ENCODE peak calls at places on chromosome 14, in seven cellular contexts. Z is A549; H is activated CD4-positive, CD25-positive, alpha-beta regulatory T cell treated with anti-CD3 and anti-CD28 coated beads, Interleukin-2, amount 50 U/mL, for 72 hours; C is GM13977; S is EH; T is stimulated activated CD4-positive, alpha-beta T cell treated with anti-CD3 and anti-CD28 coated beads, Interleukin-2, amount 100 ng/mL, for 48 hours; K is ovary. R is an unnamed sample.

GRCh38 chr14:22200977-22201605 is 387.9 kb downstream of the DAD1 start:
- DNase-seq in K (no peak), S (peak), H (no peak), T (no peak), C (peak), Z (peak), R (no peak)

GRCh38 chr14:75879031-75879430 is 102.8 kb downstream of the TGFB3 start:
- DNase-seq in C (peak), K (no peak), S (peak), H (no peak), Z (peak), T (no peak), R (no peak)

GRCh38 chr14:32706672-32707071 is 232.0 kb upstream of the NPAS3 start:
- DNase-seq in H (no peak), T (no peak), S (no peak), Z (no peak), K (no peak), C (no peak), R (no peak)

GRCh38 chr14:89924224-89924623 is 30.3 kb downstream of the EFCAB11 start:
- DNase-seq in S (no peak), K (no peak), T (no peak), Z (no peak), C (no peak), H (no peak), R (no peak)

GRCh38 chr14:102540310-102541028 is 30.9 kb upstream of the ANKRD9 start:
- DNase-seq in H (no peak), C (no peak), K (peak), T (no peak), Z (no peak), S (no peak), R (no peak)

GRCh38 chr14:32075636-32076277 is 1.3 kb upstream of the ARHGAP5 start:
- DNase-seq in T (no peak), S (peak), K (peak), Z (peak), C (peak), H (no peak), R (no peak)

GRCh38 chr14:64541261-64541970 is 875 bp downstream of the HSPA2 start:
- DNase-seq in K (peak), S (peak), C (no peak), Z (peak), T (no peak), H (peak), R (no peak)

GRCh38 chr14:104345316-104346111 is 207.1 kb downstream of the KIF26A start:
- DNase-seq in T (no peak), Z (no peak), H (no peak), S (no peak), C (no peak), K (peak), R (no peak)

GRCh38 chr14:94654071-94654974 is 42.1 kb downstream of the SERPINA3 start:
- DNase-seq in T (no peak), S (no peak), C (no peak), K (peak), Z (no peak), H (no peak), R (no peak)

GRCh38 chr14:31092160-31092708 is 66.1 kb upstream of the STRN3 start:
- DNase-seq in Z (no peak), H (no peak), K (no peak), C (no peak), T (no peak), S (no peak), R (no peak)

GRCh38 chr14:86391085-86391484 is 861.1 kb downstream of the FLRT2 start:
- DNase-seq in Z (no peak), S (no peak), C (no peak), T (no peak), K (no peak), H (no peak), R (no peak)

GRCh38 chr14:78782551-78782950 is 612.4 kb downstream of the NRXN3 start:
- DNase-seq in Z (no peak), H (no peak), C (no peak), S (no peak), T (no peak), K (no peak), R (no peak)

GRCh38 chr14:68074765-68075381 is 255.3 kb downstream of the RAD51B start:
- DNase-seq in C (no peak), K (no peak), H (no peak), Z (peak), T (no peak), S (no peak), R (no peak)

GRCh38 chr14:35534130-35534883 is at the start of gene INSM2:
- DNase-seq in T (peak), K (no peak), Z (peak), H (peak), S (peak), C (peak), R (no peak)

GRCh38 chr14:32657081-32657480 is 281.6 kb upstream of the NPAS3 start:
- DNase-seq in T (no peak), S (peak), Z (peak), H (no peak), C (no peak), K (no peak), R (no peak)

GRCh38 chr14:103474893-103475292 is 47.7 kb downstream of the CKB start:
- DNase-seq in T (no peak), S (no peak), C (no peak), H (no peak), K (no peak), Z (no peak), R (no peak)

GRCh38 chr14:103118663-103119404 is 4.4 kb upstream of the TNFAIP2 start:
- DNase-seq in K (no peak), S (no peak), C (no peak), Z (no peak), H (no peak), T (no peak), R (peak)

R was measured in CMK.